ENCODE peak calls at places on chromosomes 16 and 17, in ten cellular contexts. One of them, this sample, is unnamed.

GRCh38 chr17:77456951-77457548 is 316.3 kb downstream of the SEC14L1 start:
- DNase-seq in heart left ventricle: peak; percentile 22
- DNase-seq in heart right ventricle: no peak
- DNase-seq in EL: no peak
- DNase-seq in activated CD8-positive, alpha-beta T cell treated with anti-CD3 and anti-CD28 coated beads for 36 hours: peak; percentile 70
- DNase-seq in GM04503: no peak
- DNase-seq in brain microvascular endothelial cell: no peak
- DNase-seq in Right ventricle myocardium superior: no peak
- DNase-seq in mucosa of gallbladder: no peak
- DNase-seq in AG08395: no peak
- DNase-seq in this sample: no peak

GRCh38 chr16:69469807-69470561 is 45.6 kb downstream of the CYB5B start:
- DNase-seq in heart left ventricle: no peak
- DNase-seq in heart right ventricle: no peak
- DNase-seq in EL: no peak
- DNase-seq in activated CD8-positive, alpha-beta T cell treated with anti-CD3 and anti-CD28 coated beads for 36 hours: peak; percentile 73
- DNase-seq in GM04503: no peak
- DNase-seq in brain microvascular endothelial cell: no peak
- DNase-seq in Right ventricle myocardium superior: no peak
- DNase-seq in mucosa of gallbladder: no peak
- DNase-seq in AG08395: no peak
- DNase-seq in this sample: no peak

GRCh38 chr16:2950400-2950724 is 13.7 kb upstream of the KREMEN2 start:
- DNase-seq in heart left ventricle: no peak
- DNase-seq in heart right ventricle: no peak
- DNase-seq in EL: no peak
- DNase-seq in activated CD8-positive, alpha-beta T cell treated with anti-CD3 and anti-CD28 coated beads for 36 hours: no peak
- DNase-seq in GM04503: no peak
- DNase-seq in brain microvascular endothelial cell: no peak
- DNase-seq in Right ventricle myocardium superior: no peak
- DNase-seq in mucosa of gallbladder: no peak
- DNase-seq in AG08395: no peak
- DNase-seq in this sample: no peak

GRCh38 chr16:11783319-11784047 is 13.6 kb downstream of the ZC3H7A start:
- DNase-seq in heart left ventricle: no peak
- DNase-seq in heart right ventricle: no peak
- DNase-seq in EL: peak; percentile 54
- DNase-seq in activated CD8-positive, alpha-beta T cell treated with anti-CD3 and anti-CD28 coated beads for 36 hours: peak; percentile 75
- DNase-seq in GM04503: no peak
- DNase-seq in brain microvascular endothelial cell: no peak
- DNase-seq in Right ventricle myocardium superior: no peak
- DNase-seq in mucosa of gallbladder: no peak
- DNase-seq in AG08395: peak; percentile 16
- DNase-seq in this sample: peak; percentile 62

GRCh38 chr16:84827131-84827574 is 7.4 kb downstream of the CRISPLD2 start:
- DNase-seq in heart left ventricle: no peak
- DNase-seq in heart right ventricle: no peak
- DNase-seq in EL: peak; percentile 44
- DNase-seq in activated CD8-positive, alpha-beta T cell treated with anti-CD3 and anti-CD28 coated beads for 36 hours: no peak
- DNase-seq in GM04503: no peak
- DNase-seq in brain microvascular endothelial cell: no peak
- DNase-seq in Right ventricle myocardium superior: no peak
- DNase-seq in mucosa of gallbladder: no peak
- DNase-seq in AG08395: no peak
- DNase-seq in this sample: no peak

GRCh38 chr16:71353736-71354135 is 4.8 kb upstream of the CALB2 start:
- DNase-seq in heart left ventricle: no peak
- DNase-seq in heart right ventricle: no peak
- DNase-seq in EL: no peak
- DNase-seq in activated CD8-positive, alpha-beta T cell treated with anti-CD3 and anti-CD28 coated beads for 36 hours: no peak
- DNase-seq in GM04503: no peak
- DNase-seq in brain microvascular endothelial cell: no peak
- DNase-seq in Right ventricle myocardium superior: no peak
- DNase-seq in mucosa of gallbladder: no peak
- DNase-seq in AG08395: no peak
- DNase-seq in this sample: no peak

GRCh38 chr17:81184596-81184995 is 18.6 kb upstream of the AATK start:
- DNase-seq in heart left ventricle: no peak
- DNase-seq in heart right ventricle: no peak
- DNase-seq in EL: no peak
- DNase-seq in activated CD8-positive, alpha-beta T cell treated with anti-CD3 and anti-CD28 coated beads for 36 hours: no peak
- DNase-seq in GM04503: no peak
- DNase-seq in brain microvascular endothelial cell: no peak
- DNase-seq in Right ventricle myocardium superior: no peak
- DNase-seq in mucosa of gallbladder: no peak
- DNase-seq in AG08395: no peak
- DNase-seq in this sample: no peak

GRCh38 chr17:7004398-7005253 is 7.8 kb upstream of the RNASEK start:
- DNase-seq in heart left ventricle: no peak
- DNase-seq in heart right ventricle: no peak
- DNase-seq in EL: peak; percentile 65
- DNase-seq in activated CD8-positive, alpha-beta T cell treated with anti-CD3 and anti-CD28 coated beads for 36 hours: peak; percentile 52
- DNase-seq in GM04503: no peak
- DNase-seq in brain microvascular endothelial cell: peak; percentile 43
- DNase-seq in Right ventricle myocardium superior: no peak
- DNase-seq in mucosa of gallbladder: no peak
- DNase-seq in AG08395: peak; percentile 68
- DNase-seq in this sample: no peak

GRCh38 chr17:47982645-47983440 is 11.9 kb downstream of the CDK5RAP3 start:
- DNase-seq in heart left ventricle: no peak
- DNase-seq in heart right ventricle: no peak
- DNase-seq in EL: no peak
- DNase-seq in activated CD8-positive, alpha-beta T cell treated with anti-CD3 and anti-CD28 coated beads for 36 hours: no peak
- DNase-seq in GM04503: no peak
- DNase-seq in brain microvascular endothelial cell: no peak
- DNase-seq in Right ventricle myocardium superior: no peak
- DNase-seq in mucosa of gallbladder: no peak
- DNase-seq in AG08395: no peak
- DNase-seq in this sample: no peak

GRCh38 chr17:67027031-67027628 is 17.2 kb upstream of the CACNG1 start:
- DNase-seq in heart left ventricle: peak; percentile 70
- DNase-seq in heart right ventricle: peak; percentile 48
- DNase-seq in EL: peak; percentile 20
- DNase-seq in activated CD8-positive, alpha-beta T cell treated with anti-CD3 and anti-CD28 coated beads for 36 hours: no peak
- DNase-seq in GM04503: no peak
- DNase-seq in brain microvascular endothelial cell: no peak
- DNase-seq in Right ventricle myocardium superior: peak; percentile 54
- DNase-seq in mucosa of gallbladder: no peak
- DNase-seq in AG08395: peak; percentile 35
- DNase-seq in this sample: no peak

This sample was measured in epithelial cell of proximal tubule.